ENCODE peak calls at places on chromosomes 12 and 14, in five cellular contexts. Z is GM23248, I is neural progenitor cell, L is MM.1S, K is PC-3. O is an unnamed sample.

GRCh38 chr14:74240794-74241610 is 1.8 kb downstream of the VSX2 start:
- DNase-seq in Z (peak; percentile 41), I (peak; percentile 70), L (no peak), K (no peak), O (no peak)

GRCh38 chr12:80044694-80045046 is 54.7 kb upstream of the OTOGL start:
- DNase-seq in Z (peak; percentile 95), I (no peak), L (no peak), K (peak; percentile 96), O (no peak)

GRCh38 chr12:4486049-4486699 is 40.6 kb upstream of the FGF6 start:
- DNase-seq in Z (no peak), I (no peak), L (no peak), K (no peak), O (no peak)

GRCh38 chr12:56894698-56895368 is 39.4 kb downstream of the SDR9C7 start:
- DNase-seq in Z (no peak), I (no peak), L (no peak), K (peak; percentile 34), O (no peak)

GRCh38 chr12:29032431-29032830 is 116.6 kb upstream of the FAR2 start:
- DNase-seq in Z (peak; percentile 36), I (no peak), L (no peak), K (no peak), O (no peak)

GRCh38 chr14:85764809-85765208 is 234.9 kb downstream of the FLRT2 start:
- DNase-seq in Z (no peak), I (no peak), L (no peak), K (peak; percentile 6), O (no peak)

GRCh38 chr12:46886541-46887041 is 60.8 kb upstream of the SLC38A4 start:
- DNase-seq in Z (peak; percentile 90), I (no peak), L (no peak), K (peak; percentile 54), O (no peak)

GRCh38 chr14:71139058-71139946 is 232.0 kb downstream of the PCNX1 start:
- DNase-seq in Z (peak; percentile 69), I (peak; percentile 79), L (peak; percentile 31), K (peak; percentile 80), O (peak; percentile 44)

GRCh38 chr12:50865266-50865665 is 22.5 kb downstream of the TMPRSS12 start:
- DNase-seq in Z (no peak), I (no peak), L (no peak), K (no peak), O (no peak)

DNA sequence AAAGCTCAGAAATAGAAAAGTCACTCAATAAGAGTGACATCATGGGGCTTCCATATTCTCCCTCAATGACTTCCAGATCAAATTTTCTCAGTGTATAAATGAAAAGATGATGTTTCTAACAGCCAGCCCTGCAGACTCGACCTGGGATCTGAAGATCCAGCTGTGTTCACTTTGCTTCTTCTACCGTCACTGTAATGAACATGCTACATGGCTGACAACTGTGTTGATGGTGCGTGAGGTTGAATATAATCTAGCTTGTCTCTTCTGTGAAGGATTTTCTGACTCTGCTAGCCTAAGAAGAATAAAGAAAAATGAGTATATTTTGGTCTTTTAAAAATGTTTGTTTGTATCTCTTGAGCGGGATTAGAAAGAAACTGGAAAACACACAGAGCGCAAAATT is 577.8 kb downstream of the ETNK1 start:
- DNase-seq in Z (no peak), I (no peak), L (no peak), K (no peak), O (no peak)
- H3F3A ChIP-seq in Z (no peaks in the 10 kb centered on the region), I (peaks cover 2% of the 10 kb centered on the region), L (no peaks in the 10 kb centered on the region), K (no peaks in the 10 kb centered on the region), O (no peaks in the 10 kb centered on the region)

GRCh38 chr12:48003226-48004038 is 844 bp downstream of the COL2A1 start:
- DNase-seq in Z (peak; percentile 12), I (peak; percentile 72), L (no peak), K (peak; percentile 4), O (no peak)
- TF ChIP-seq EZH2 in Z (peak; percentile 92), I (no peak), L (peak; percentile 69), K (no peak), O (no peak)

DNA sequence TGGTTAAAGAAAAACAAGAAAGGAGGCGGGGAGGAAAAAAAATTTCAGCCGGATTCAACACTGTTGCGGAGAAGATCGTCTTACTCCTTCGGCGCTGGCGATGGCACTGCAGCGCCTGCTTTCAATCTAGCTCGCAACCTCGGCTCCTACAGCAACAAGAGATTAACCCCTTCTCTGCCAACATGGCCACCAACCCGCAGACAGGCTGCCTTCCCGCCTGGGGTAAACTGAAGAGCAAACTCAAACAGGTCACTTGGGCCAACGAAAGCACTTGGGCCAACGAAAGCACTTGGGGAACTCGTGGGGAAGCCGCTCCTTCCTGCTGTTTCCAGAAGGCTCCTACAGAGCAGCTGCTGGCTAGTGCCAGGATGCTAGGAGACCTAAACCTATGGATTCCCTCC is 73.7 kb downstream of the CIT start:
- DNase-seq in Z (peak; percentile 80), I (peak; percentile 82), L (no peak), K (no peak), O (no peak)
- H3K4me3 ChIP-seq in Z (peak overlapping the region; percentile 70), I (peak overlapping the region; percentile 46), L (no peak overlapping the region), K (no peak overlapping the region), O (no peak overlapping the region)

GRCh38 chr12:110503432-110503831 is 1.3 kb downstream of the RAD9B start:
- DNase-seq in Z (no peak), I (no peak), L (no peak), K (peak; percentile 14), O (no peak)

GRCh38 chr12:110508071-110508586 is 6.0 kb downstream of the RAD9B start:
- DNase-seq in Z (no peak), I (no peak), L (no peak), K (no peak), O (no peak)

GRCh38 chr12:110501722-110502448 is at the start of the genes RAD9B and VPS29:
- DNase-seq in Z (peak; percentile 99), I (peak; percentile 97), L (peak; percentile 92), K (peak; percentile 99), O (peak; percentile 96)

GRCh38 chr12:110502449-110502738 is 263 bp downstream of the RAD9B start:
- DNase-seq in Z (no peak), I (no peak), L (no peak), K (no peak), O (no peak)

DNA sequence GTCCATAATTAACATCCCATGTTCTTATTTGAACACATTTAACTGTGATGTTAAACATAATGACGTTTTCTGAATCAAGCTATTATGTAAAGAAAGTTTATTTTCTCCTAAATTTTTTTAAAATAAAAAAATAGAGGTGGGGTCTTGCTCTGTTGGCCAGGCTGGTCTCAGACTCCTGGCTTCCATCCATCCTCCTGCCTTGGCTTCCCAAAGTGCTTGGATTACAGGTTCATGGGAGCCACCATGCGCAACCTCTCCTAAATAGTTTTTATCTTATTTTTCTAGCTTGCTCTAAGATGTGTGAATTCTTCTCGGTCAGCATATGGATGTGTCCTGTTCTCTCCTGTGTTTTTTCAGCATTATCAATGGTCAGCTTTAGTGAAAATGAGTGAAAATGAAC is 3.2 kb downstream of the RAD9B start:
- DNase-seq in Z (no peak), I (no peak), L (no peak), K (no peak), O (no peak)
- H3F3A ChIP-seq in Z (peaks cover 11% of the 10 kb centered on the region), I (peaks cover under 1% of the 10 kb centered on the region), L (no peaks in the 10 kb centered on the region), K (no peaks in the 10 kb centered on the region), O (peaks cover 22% of the 10 kb centered on the region)

GRCh38 chr14:37590096-37590809 is 4.8 kb downstream of the FOXA1 start:
- DNase-seq in Z (no peak), I (no peak), L (no peak), K (peak; percentile 55), O (no peak)
- TF ChIP-seq EZH2 in Z (no peak), I (no peak), L (no peak), K (no peak), O (no peak)

O was measured in PC-9.